ENCODE peak calls at places on chromosomes 4 and X, in seven cellular contexts. One of them, this sample, is unnamed.
A peak's percentile ranks its signal among the peaks of the same experiment; 100 is the strongest.

GRCh38 chr4:15717126-15717525 is 14.3 kb downstream of the BST1 start:
- DNase-seq in tibial nerve: no peak
- DNase-seq in GM12878: no peak
- DNase-seq in H1: no peak
- DNase-seq in body of pancreas: no peak
- DNase-seq in A549: no peak
- DNase-seq in heart left ventricle: no peak
- DNase-seq in this sample: no peak

GRCh38 chrX:101078716-101079115 is at the start of gene TMEM35A:
- DNase-seq in GM12878: no peak
- DNase-seq in body of pancreas: no peak
- DNase-seq in heart left ventricle: no peak
- DNase-seq in tibial nerve: no peak
- DNase-seq in A549: no peak
- DNase-seq in H1: peak; percentile 49
- DNase-seq in this sample: no peak

GRCh38 chr4:73019462-73020047 is 50.0 kb downstream of the COX18 start:
- DNase-seq in heart left ventricle: no peak
- DNase-seq in GM12878: no peak
- DNase-seq in A549: peak; percentile 6
- DNase-seq in body of pancreas: no peak
- DNase-seq in H1: no peak
- DNase-seq in tibial nerve: peak; percentile 32
- DNase-seq in this sample: peak; percentile 65

GRCh38 chrX:142428916-142429315 is 223.8 kb upstream of the MAGEC2 start:
- DNase-seq in tibial nerve: no peak
- DNase-seq in H1: no peak
- DNase-seq in body of pancreas: no peak
- DNase-seq in A549: no peak
- DNase-seq in GM12878: no peak
- DNase-seq in heart left ventricle: no peak
- DNase-seq in this sample: no peak

GRCh38 chr4:24917076-24917856 is 4.4 kb upstream of the CCDC149 start:
- DNase-seq in A549: no peak
- DNase-seq in body of pancreas: no peak
- DNase-seq in heart left ventricle: no peak
- DNase-seq in tibial nerve: no peak
- DNase-seq in GM12878: no peak
- DNase-seq in H1: peak; percentile 58
- DNase-seq in this sample: no peak

GRCh38 chr4:56506110-56506705 is 617 bp downstream of the ARL9 start:
- DNase-seq in H1: peak; percentile 67
- DNase-seq in heart left ventricle: no peak
- DNase-seq in tibial nerve: no peak
- DNase-seq in GM12878: no peak
- DNase-seq in body of pancreas: no peak
- DNase-seq in A549: no peak
- DNase-seq in this sample: peak; percentile 56

GRCh38 chr4:124167602-124168001 is 544.9 kb downstream of the ANKRD50 start:
- DNase-seq in H1: no peak
- DNase-seq in GM12878: no peak
- DNase-seq in heart left ventricle: no peak
- DNase-seq in body of pancreas: no peak
- DNase-seq in tibial nerve: no peak
- DNase-seq in A549: no peak
- DNase-seq in this sample: no peak

GRCh38 chr4:15131551-15131950 is 129.3 kb downstream of the CPEB2 start:
- DNase-seq in H1: no peak
- DNase-seq in GM12878: no peak
- DNase-seq in tibial nerve: peak; percentile 18
- DNase-seq in body of pancreas: no peak
- DNase-seq in A549: peak; percentile 22
- DNase-seq in heart left ventricle: no peak
- DNase-seq in this sample: no peak

GRCh38 chrX:136691028-136691809 is 43.3 kb downstream of the CD40LG start:
- DNase-seq in GM12878: no peak
- DNase-seq in A549: no peak
- DNase-seq in heart left ventricle: no peak
- DNase-seq in tibial nerve: no peak
- DNase-seq in H1: no peak
- DNase-seq in body of pancreas: no peak
- DNase-seq in this sample: no peak

GRCh38 chr4:154640999-154641398 is 28.5 kb upstream of the FGG start:
- DNase-seq in body of pancreas: no peak
- DNase-seq in tibial nerve: no peak
- DNase-seq in A549: no peak
- DNase-seq in GM12878: no peak
- DNase-seq in H1: no peak
- DNase-seq in heart left ventricle: no peak
- DNase-seq in this sample: peak; percentile 3

GRCh38 chrX:138871739-138872138 is 160.2 kb upstream of the FGF13 start:
- DNase-seq in A549: no peak
- DNase-seq in tibial nerve: no peak
- DNase-seq in H1: no peak
- DNase-seq in GM12878: no peak
- DNase-seq in heart left ventricle: no peak
- DNase-seq in body of pancreas: no peak
- DNase-seq in this sample: no peak

GRCh38 chrX:54182194-54182863 is 725 bp downstream of the FAM120C start:
- DNase-seq in A549: peak; percentile 58
- DNase-seq in tibial nerve: peak; percentile 30
- DNase-seq in heart left ventricle: peak; percentile 72
- DNase-seq in body of pancreas: peak; percentile 61
- DNase-seq in H1: peak; percentile 53
- DNase-seq in GM12878: no peak
- DNase-seq in this sample: peak; percentile 57

GRCh38 chrX:41391606-41392005 is 55.5 kb upstream of the NYX start:
- DNase-seq in A549: no peak
- DNase-seq in tibial nerve: no peak
- DNase-seq in H1: no peak
- DNase-seq in heart left ventricle: no peak
- DNase-seq in body of pancreas: no peak
- DNase-seq in GM12878: no peak
- DNase-seq in this sample: no peak

GRCh38 chrX:47815901-47816845 is 20.5 kb upstream of the ZNF81 start:
- DNase-seq in heart left ventricle: no peak
- DNase-seq in GM12878: no peak
- DNase-seq in tibial nerve: no peak
- DNase-seq in H1: no peak
- DNase-seq in body of pancreas: no peak
- DNase-seq in A549: no peak
- DNase-seq in this sample: peak; percentile 52

GRCh38 chr4:99821918-99822503 is 5.4 kb downstream of the DAPP1 start:
- DNase-seq in body of pancreas: no peak
- DNase-seq in heart left ventricle: no peak
- DNase-seq in H1: no peak
- DNase-seq in GM12878: peak; percentile 59
- DNase-seq in tibial nerve: no peak
- DNase-seq in A549: no peak
- DNase-seq in this sample: no peak

GRCh38 chr4:141530627-141531026 is 105.8 kb upstream of the IL15 start:
- DNase-seq in body of pancreas: no peak
- DNase-seq in GM12878: no peak
- DNase-seq in tibial nerve: no peak
- DNase-seq in H1: no peak
- DNase-seq in A549: no peak
- DNase-seq in heart left ventricle: no peak
- DNase-seq in this sample: no peak

GRCh38 chrX:72572248-72573157 is at the start of gene HDAC8:
- DNase-seq in GM12878: peak; percentile 63
- DNase-seq in H1: peak; percentile 61
- DNase-seq in heart left ventricle: peak; percentile 74
- DNase-seq in tibial nerve: peak; percentile 52
- DNase-seq in body of pancreas: peak; percentile 58
- DNase-seq in A549: peak; percentile 48
- DNase-seq in this sample: peak; percentile 85

GRCh38 chr4:2290974-2291704 is 29.2 kb upstream of the MXD4 start:
- DNase-seq in body of pancreas: peak; percentile 10
- DNase-seq in H1: peak; percentile 45
- DNase-seq in heart left ventricle: peak; percentile 18
- DNase-seq in tibial nerve: no peak
- DNase-seq in GM12878: no peak
- DNase-seq in A549: no peak
- DNase-seq in this sample: no peak

GRCh38 chr4:88725143-88725542 is 27.5 kb upstream of the NAP1L5 start:
- DNase-seq in tibial nerve: no peak
- DNase-seq in GM12878: no peak
- DNase-seq in H1: no peak
- DNase-seq in body of pancreas: no peak
- DNase-seq in A549: no peak
- DNase-seq in heart left ventricle: no peak
- DNase-seq in this sample: no peak

GRCh38 chr4:105558277-105558676 is 5.9 kb downstream of the ARHGEF38 start:
- DNase-seq in H1: no peak
- DNase-seq in body of pancreas: no peak
- DNase-seq in heart left ventricle: no peak
- DNase-seq in A549: no peak
- DNase-seq in tibial nerve: no peak
- DNase-seq in GM12878: no peak
- DNase-seq in this sample: no peak

GRCh38 chrX:25018682-25019081 is 2.9 kb upstream of the ARX start:
- DNase-seq in tibial nerve: no peak
- DNase-seq in A549: no peak
- DNase-seq in body of pancreas: no peak
- DNase-seq in H1: no peak
- DNase-seq in GM12878: no peak
- DNase-seq in heart left ventricle: no peak
- DNase-seq in this sample: no peak

GRCh38 chrX:151396827-151397740 is at the start of gene VMA21:
- DNase-seq in heart left ventricle: peak; percentile 94
- DNase-seq in tibial nerve: peak; percentile 71
- DNase-seq in A549: peak; percentile 61
- DNase-seq in GM12878: peak; percentile 9
- DNase-seq in body of pancreas: peak; percentile 90
- DNase-seq in H1: peak; percentile 68
- DNase-seq in this sample: peak; percentile 92

GRCh38 chr4:65416875-65417274 is 253.4 kb downstream of the EPHA5 start:
- DNase-seq in A549: no peak
- DNase-seq in GM12878: no peak
- DNase-seq in tibial nerve: no peak
- DNase-seq in body of pancreas: peak; percentile 97
- DNase-seq in H1: no peak
- DNase-seq in heart left ventricle: no peak
- DNase-seq in this sample: no peak

GRCh38 chrX:68654693-68655092 is 7.2 kb downstream of the STARD8 start:
- DNase-seq in heart left ventricle: no peak
- DNase-seq in body of pancreas: no peak
- DNase-seq in A549: no peak
- DNase-seq in H1: no peak
- DNase-seq in GM12878: no peak
- DNase-seq in tibial nerve: no peak
- DNase-seq in this sample: peak; percentile 1

GRCh38 chr4:1360423-1361283 is 13.6 kb downstream of the UVSSA start:
- DNase-seq in heart left ventricle: no peak
- DNase-seq in body of pancreas: no peak
- DNase-seq in H1: no peak
- DNase-seq in GM12878: no peak
- DNase-seq in A549: no peak
- DNase-seq in tibial nerve: peak; percentile 32
- DNase-seq in this sample: no peak

GRCh38 chrX:1591102-1591862 is at the start of gene AKAP17A:
- DNase-seq in GM12878: peak; percentile 83
- DNase-seq in body of pancreas: peak; percentile 97
- DNase-seq in tibial nerve: peak; percentile 94
- DNase-seq in heart left ventricle: peak; percentile 95
- DNase-seq in H1: peak; percentile 100
- DNase-seq in A549: peak; percentile 88
- DNase-seq in this sample: peak; percentile 96
- TF ChIP-seq POLR2A in GM12878: peak; percentile 90
- TF ChIP-seq POLR2A in body of pancreas: peak; percentile 46
- TF ChIP-seq POLR2A in tibial nerve: peak; percentile 77
- TF ChIP-seq POLR2A in heart left ventricle: peak; percentile 90
- TF ChIP-seq POLR2A in H1: peak; percentile 69
- TF ChIP-seq POLR2A in A549: no peak
- TF ChIP-seq POLR2A in this sample: peak; percentile 72

GRCh38 chrX:129905787-129906580 is at the start of gene UTP14A:
- DNase-seq in A549: peak; percentile 57
- DNase-seq in GM12878: peak; percentile 68
- DNase-seq in tibial nerve: peak; percentile 75
- DNase-seq in body of pancreas: peak; percentile 86
- DNase-seq in H1: peak; percentile 78
- DNase-seq in heart left ventricle: peak; percentile 91
- DNase-seq in this sample: peak; percentile 94
- TF ChIP-seq POLR2A in A549: peak; percentile 46
- TF ChIP-seq POLR2A in GM12878: peak; percentile 76
- TF ChIP-seq POLR2A in tibial nerve: peak; percentile 39
- TF ChIP-seq POLR2A in body of pancreas: no peak
- TF ChIP-seq POLR2A in H1: peak; percentile 87
- TF ChIP-seq POLR2A in heart left ventricle: peak; percentile 26
- TF ChIP-seq POLR2A in this sample: peak; percentile 71

GRCh38 chrX:40097492-40098263 is at the start of gene BCOR:
- DNase-seq in body of pancreas: peak; percentile 85
- DNase-seq in GM12878: no peak
- DNase-seq in heart left ventricle: peak; percentile 81
- DNase-seq in tibial nerve: peak; percentile 46
- DNase-seq in H1: peak; percentile 63
- DNase-seq in A549: peak; percentile 34
- DNase-seq in this sample: peak; percentile 86
- TF ChIP-seq POLR2A in body of pancreas: peak; percentile 92
- TF ChIP-seq POLR2A in GM12878: peak; percentile 90
- TF ChIP-seq POLR2A in heart left ventricle: peak; percentile 83
- TF ChIP-seq POLR2A in tibial nerve: peak; percentile 67
- TF ChIP-seq POLR2A in H1: peak; percentile 85
- TF ChIP-seq POLR2A in A549: peak; percentile 98
- TF ChIP-seq POLR2A in this sample: peak; percentile 88

GRCh38 chr4:5066101-5066500 is 14.8 kb downstream of the STK32B start:
- DNase-seq in tibial nerve: no peak
- DNase-seq in A549: no peak
- DNase-seq in heart left ventricle: no peak
- DNase-seq in GM12878: no peak
- DNase-seq in body of pancreas: no peak
- DNase-seq in H1: no peak
- DNase-seq in this sample: no peak
- TF ChIP-seq POLR2A in tibial nerve: no peak
- TF ChIP-seq POLR2A in A549: no peak
- TF ChIP-seq POLR2A in heart left ventricle: no peak
- TF ChIP-seq POLR2A in GM12878: no peak
- TF ChIP-seq POLR2A in body of pancreas: no peak
- TF ChIP-seq POLR2A in H1: no peak
- TF ChIP-seq POLR2A in this sample: no peak